ENCODE peak calls at places on chromosomes 12 and 14, in six cellular contexts. N is effector CD8-positive, alpha-beta T cell; C is activated gamma-delta T cell treated with Interleukin-2 at 50 U/mL for 16 hours; S is stimulated activated CD4-positive, alpha-beta T cell treated with anti-CD3 and anti-CD28 coated beads, TNF-alpha, amount 100 ng/mL, for 1 hour; J is hippocampal formation; Y is left ventricle myocardium inferior. L is an unnamed sample.

GRCh38 chr12:20444595-20445170 is 76.3 kb downstream of the PDE3A start:
- DNase-seq in N (no peak), J (no peak), Y (no peak), S (no peak), C (no peak), L (no peak)

GRCh38 chr12:47950856-47951468 is 12.4 kb upstream of the TMEM106C start:
- DNase-seq in N (no peak), S (no peak), J (no peak), C (no peak), Y (no peak), L (no peak)

GRCh38 chr12:8157484-8158198 is 826 bp downstream of the ZNF705A start:
- DNase-seq in Y (no peak), C (no peak), N (no peak), S (no peak), J (no peak), L (no peak)

GRCh38 chr12:16437281-16437816 is 89.9 kb downstream of the MGST1 start:
- DNase-seq in S (no peak), C (no peak), Y (no peak), N (no peak), J (no peak), L (no peak)

GRCh38 chr12:121992059-121992879 is 29.4 kb upstream of the BCL7A start:
- DNase-seq in J (peak; percentile 4), C (peak; percentile 12), N (no peak), Y (no peak), S (peak; percentile 32), L (no peak)

GRCh38 chr14:53278602-53279506 is 125.7 kb upstream of the DDHD1 start:
- DNase-seq in S (no peak), C (no peak), J (no peak), N (no peak), Y (no peak), L (no peak)

GRCh38 chr12:65269603-65270002 is 8.9 kb upstream of the MSRB3 start:
- DNase-seq in Y (no peak), S (no peak), N (no peak), J (no peak), C (no peak), L (no peak)

GRCh38 chr12:110270125-110270962 is 10.7 kb upstream of the ATP2A2 start:
- DNase-seq in C (no peak), S (no peak), J (peak; percentile 16), Y (peak; percentile 55), N (no peak), L (no peak)

GRCh38 chr14:71355324-71356201 is 448.3 kb downstream of the PCNX1 start:
- DNase-seq in J (no peak), S (no peak), Y (no peak), C (no peak), N (no peak), L (no peak)

GRCh38 chr14:56555921-56556570 is 23.6 kb upstream of the TMEM260 start:
- DNase-seq in J (no peak), S (no peak), Y (no peak), N (no peak), C (no peak), L (no peak)

GRCh38 chr14:104552738-104553125 is 26.8 kb upstream of the C14orf180 start:
- DNase-seq in C (no peak), Y (no peak), N (no peak), J (no peak), S (no peak), L (no peak)

GRCh38 chr14:24408764-24409163 is 10.0 kb downstream of the NYNRIN start:
- DNase-seq in Y (no peak), C (no peak), J (no peak), S (no peak), N (no peak), L (no peak)

GRCh38 chr14:92513966-92514843 is 624 bp downstream of the RIN3 start:
- DNase-seq in C (peak; percentile 48), S (peak; percentile 21), J (no peak), N (no peak), Y (no peak), L (no peak)

GRCh38 chr12:76020281-76020680 is 11.3 kb downstream of the PHLDA1 start:
- DNase-seq in J (no peak), Y (no peak), C (peak; percentile 76), N (peak; percentile 16), S (peak; percentile 19), L (peak; percentile 5)

GRCh38 chr14:94447986-94448808 is 4.4 kb downstream of the SERPINA11 start:
- DNase-seq in C (no peak), Y (no peak), J (no peak), S (no peak), N (no peak), L (no peak)

GRCh38 chr12:2283910-2284309 is 231.1 kb downstream of the CACNA1C start:
- DNase-seq in N (no peak), S (no peak), Y (no peak), C (no peak), J (no peak), L (no peak)

GRCh38 chr12:30000401-30000800 is 216.7 kb upstream of the TMTC1 start:
- DNase-seq in J (no peak), S (no peak), N (no peak), Y (no peak), C (no peak), L (no peak)

GRCh38 chr14:99378782-99379214 is 101.9 kb downstream of the SETD3 start:
- DNase-seq in N (no peak), S (no peak), C (no peak), Y (no peak), J (no peak), L (no peak)

GRCh38 chr12:9782547-9783382 is 22.1 kb upstream of the CD69 start:
- DNase-seq in N (no peak), J (no peak), C (no peak), S (no peak), Y (no peak), L (no peak)

GRCh38 chr12:12353807-12354206 is 3.1 kb upstream of the BORCS5 start:
- DNase-seq in J (no peak), N (no peak), C (no peak), Y (no peak), S (no peak), L (no peak)

GRCh38 chr14:63174760-63175191 is 29.5 kb upstream of the RHOJ start:
- DNase-seq in S (no peak), J (no peak), Y (no peak), N (no peak), C (no peak), L (no peak)

GRCh38 chr14:59826150-59826549 is 44.4 kb downstream of the RTN1 start:
- DNase-seq in Y (no peak), S (no peak), C (no peak), N (no peak), J (no peak), L (no peak)